ENCODE peak calls at places on chromosomes 6 and 20, in eight cellular contexts. One of them, this sample, is unnamed.

GRCh38 chr20:25283221-25283951 is 35.5 kb downstream of the PYGB start:
- DNase-seq in adrenal gland: no peak
- DNase-seq in fibroblast of villous mesenchyme: no peak
- DNase-seq in NCI-H1092: no peak
- DNase-seq in stimulated activated naive CD8-positive, alpha-beta T cell treated with anti-CD3 and anti-CD28 coated beads, Interleukin-15, Interleukin-2, amounts not matched to agents 100 U/mL and 50 U/mL, for 24 hours: no peak
- DNase-seq in NCI-H345: no peak
- DNase-seq in fibroblast of lung: no peak
- DNase-seq in RWPE2: peak
- DNase-seq in this sample: no peak

GRCh38 chr20:33229843-33230242 is 6.0 kb upstream of the BPIFA1 start:
- DNase-seq in adrenal gland: no peak
- DNase-seq in fibroblast of villous mesenchyme: no peak
- DNase-seq in NCI-H1092: no peak
- DNase-seq in stimulated activated naive CD8-positive, alpha-beta T cell treated with anti-CD3 and anti-CD28 coated beads, Interleukin-15, Interleukin-2, amounts not matched to agents 100 U/mL and 50 U/mL, for 24 hours: peak
- DNase-seq in NCI-H345: no peak
- DNase-seq in fibroblast of lung: no peak
- DNase-seq in RWPE2: no peak
- DNase-seq in this sample: no peak

GRCh38 chr6:30816791-30817739 is 67.3 kb upstream of the DDR1 start:
- DNase-seq in adrenal gland: no peak
- DNase-seq in fibroblast of villous mesenchyme: no peak
- DNase-seq in NCI-H1092: no peak
- DNase-seq in stimulated activated naive CD8-positive, alpha-beta T cell treated with anti-CD3 and anti-CD28 coated beads, Interleukin-15, Interleukin-2, amounts not matched to agents 100 U/mL and 50 U/mL, for 24 hours: no peak
- DNase-seq in NCI-H345: no peak
- DNase-seq in fibroblast of lung: no peak
- DNase-seq in RWPE2: no peak
- DNase-seq in this sample: no peak

GRCh38 chr6:38604700-38605099 is 35.0 kb downstream of the BTBD9 start:
- DNase-seq in adrenal gland: no peak
- DNase-seq in fibroblast of villous mesenchyme: peak
- DNase-seq in NCI-H1092: no peak
- DNase-seq in stimulated activated naive CD8-positive, alpha-beta T cell treated with anti-CD3 and anti-CD28 coated beads, Interleukin-15, Interleukin-2, amounts not matched to agents 100 U/mL and 50 U/mL, for 24 hours: no peak
- DNase-seq in NCI-H345: no peak
- DNase-seq in fibroblast of lung: peak
- DNase-seq in RWPE2: no peak
- DNase-seq in this sample: no peak

GRCh38 chr20:38116409-38117165 is 48.5 kb downstream of the TGM2 start:
- DNase-seq in adrenal gland: no peak
- DNase-seq in fibroblast of villous mesenchyme: no peak
- DNase-seq in NCI-H1092: no peak
- DNase-seq in stimulated activated naive CD8-positive, alpha-beta T cell treated with anti-CD3 and anti-CD28 coated beads, Interleukin-15, Interleukin-2, amounts not matched to agents 100 U/mL and 50 U/mL, for 24 hours: no peak
- DNase-seq in NCI-H345: no peak
- DNase-seq in fibroblast of lung: no peak
- DNase-seq in RWPE2: no peak
- DNase-seq in this sample: no peak

GRCh38 chr6:22600059-22600458 is 30.7 kb downstream of the HDGFL1 start:
- DNase-seq in adrenal gland: no peak
- DNase-seq in fibroblast of villous mesenchyme: peak
- DNase-seq in NCI-H1092: no peak
- DNase-seq in stimulated activated naive CD8-positive, alpha-beta T cell treated with anti-CD3 and anti-CD28 coated beads, Interleukin-15, Interleukin-2, amounts not matched to agents 100 U/mL and 50 U/mL, for 24 hours: no peak
- DNase-seq in NCI-H345: no peak
- DNase-seq in fibroblast of lung: peak
- DNase-seq in RWPE2: no peak
- DNase-seq in this sample: no peak

GRCh38 chr6:90758741-90759140 is 171.9 kb upstream of the MAP3K7 start:
- DNase-seq in adrenal gland: no peak
- DNase-seq in fibroblast of villous mesenchyme: no peak
- DNase-seq in NCI-H1092: no peak
- DNase-seq in stimulated activated naive CD8-positive, alpha-beta T cell treated with anti-CD3 and anti-CD28 coated beads, Interleukin-15, Interleukin-2, amounts not matched to agents 100 U/mL and 50 U/mL, for 24 hours: no peak
- DNase-seq in NCI-H345: no peak
- DNase-seq in fibroblast of lung: no peak
- DNase-seq in RWPE2: no peak
- DNase-seq in this sample: no peak

GRCh38 chr20:1503564-1504227 is 12.5 kb upstream of the SIRPB2 start:
- DNase-seq in adrenal gland: peak
- DNase-seq in fibroblast of villous mesenchyme: peak
- DNase-seq in NCI-H1092: peak
- DNase-seq in stimulated activated naive CD8-positive, alpha-beta T cell treated with anti-CD3 and anti-CD28 coated beads, Interleukin-15, Interleukin-2, amounts not matched to agents 100 U/mL and 50 U/mL, for 24 hours: peak
- DNase-seq in NCI-H345: peak
- DNase-seq in fibroblast of lung: peak
- DNase-seq in RWPE2: no peak
- DNase-seq in this sample: peak

GRCh38 chr20:26218301-26218700 is 521.6 kb upstream of the ZNF337 start:
- DNase-seq in adrenal gland: no peak
- DNase-seq in fibroblast of villous mesenchyme: no peak
- DNase-seq in NCI-H1092: no peak
- DNase-seq in stimulated activated naive CD8-positive, alpha-beta T cell treated with anti-CD3 and anti-CD28 coated beads, Interleukin-15, Interleukin-2, amounts not matched to agents 100 U/mL and 50 U/mL, for 24 hours: no peak
- DNase-seq in NCI-H345: no peak
- DNase-seq in fibroblast of lung: no peak
- DNase-seq in RWPE2: no peak
- DNase-seq in this sample: no peak

This sample was measured in pons.